ENCODE peak calls at places on chromosome 17, in ten cellular contexts. P is lung, A is cardiac fibroblast, C is Calu3, Q is esophagus muscularis mucosa, S is HFFc6, T is left ventricle myocardium inferior, K is fibroblast of pulmonary artery, E is nephron progenitor cell, X is BJ. F is an unnamed sample.

GRCh38 chr17:41717408-41718286 is 5.5 kb downstream of the GAST start:
- DNase-seq in T (no peak), C (no peak), S (peak; percentile 52), E (no peak), P (no peak), A (peak; percentile 55), K (peak; percentile 65), X (no peak), Q (no peak), F (no peak)

GRCh38 chr17:37017355-37017754 is 68.6 kb downstream of the AATF start:
- DNase-seq in X (no peak), T (no peak), E (no peak), Q (no peak), K (no peak), C (no peak), S (no peak), A (no peak), P (no peak), F (no peak)

GRCh38 chr17:74354123-74354522 is 7.5 kb downstream of the BTBD17 start:
- DNase-seq in S (no peak), Q (no peak), E (peak; percentile 85), C (peak; percentile 76), X (no peak), T (peak; percentile 45), K (no peak), A (no peak), P (no peak), F (no peak)

GRCh38 chr17:73791121-73791520 is 146.9 kb upstream of the SDK2 start:
- DNase-seq in T (no peak), K (no peak), C (no peak), Q (no peak), A (no peak), S (no peak), X (no peak), P (no peak), E (no peak), F (no peak)

GRCh38 chr17:41975099-41976083 is 8.8 kb downstream of the CNP start:
- DNase-seq in S (peak; percentile 27), Q (no peak), E (no peak), T (no peak), K (no peak), A (no peak), P (no peak), C (no peak), X (no peak), F (no peak)

GRCh38 chr17:28001149-28001548 is 41.3 kb upstream of the NLK start:
- DNase-seq in X (no peak), Q (no peak), T (no peak), E (no peak), S (no peak), P (no peak), A (no peak), K (no peak), C (no peak), F (no peak)

GRCh38 chr17:58786586-58787295 is 31.1 kb downstream of the PPM1E start:
- DNase-seq in A (peak; percentile 85), C (peak; percentile 10), S (peak; percentile 50), Q (no peak), K (peak; percentile 89), X (peak; percentile 31), E (no peak), T (no peak), P (no peak), F (peak; percentile 77)

GRCh38 chr17:44360144-44360533 is 3.5 kb downstream of the FAM171A2 start:
- DNase-seq in T (no peak), E (no peak), A (no peak), S (no peak), X (no peak), K (no peak), C (no peak), P (no peak), Q (no peak), F (no peak)

GRCh38 chr17:63402808-63403207 is 43.3 kb downstream of the CYB561 start:
- DNase-seq in C (no peak), P (no peak), E (no peak), X (no peak), S (no peak), T (no peak), Q (no peak), K (peak; percentile 81), A (peak; percentile 71), F (no peak)

GRCh38 chr17:2347805-2348685 is 10.7 kb downstream of the SGSM2 start:
- DNase-seq in K (peak; percentile 66), P (no peak), X (peak; percentile 74), A (peak; percentile 75), T (no peak), S (peak; percentile 88), E (peak; percentile 47), Q (no peak), C (peak; percentile 46), F (peak; percentile 53)

GRCh38 chr17:79722787-79723186 is 8.0 kb upstream of the ENPP7 start:
- DNase-seq in E (no peak), S (no peak), X (no peak), Q (no peak), C (no peak), A (no peak), P (no peak), T (no peak), K (no peak), F (no peak)

GRCh38 chr17:79720705-79721295 is 9.9 kb upstream of the ENPP7 start:
- DNase-seq in P (no peak), C (no peak), S (no peak), Q (no peak), K (no peak), E (no peak), A (no peak), T (no peak), X (no peak), F (no peak)

GRCh38 chr17:79716183-79716797 is 14.5 kb upstream of the ENPP7 start:
- DNase-seq in P (no peak), X (no peak), S (no peak), E (no peak), T (no peak), A (no peak), Q (no peak), C (no peak), K (no peak), F (no peak)

GRCh38 chr17:79721993-79722671 is 8.6 kb upstream of the ENPP7 start:
- DNase-seq in A (no peak), Q (no peak), E (no peak), X (no peak), K (no peak), S (peak; percentile 11), T (no peak), C (peak; percentile 49), P (no peak), F (no peak)
- TF ChIP-seq CTCF in A (no peak), Q (no peak), E (peak; percentile 48), X (no peak), K (peak; percentile 20), S (peak; percentile 48), T (no peak), C (peak; percentile 20), P (no peak), F (peak; percentile 47)

GRCh38 chr17:34527908-34528470 is 51.4 kb upstream of the TMEM132E start:
- DNase-seq in P (no peak), E (no peak), X (no peak), Q (no peak), T (no peak), S (no peak), K (no peak), C (no peak), A (no peak), F (no peak)
- TF ChIP-seq CTCF in P (no peak), E (no peak), X (no peak), Q (no peak), T (no peak), S (peak; percentile 36), K (no peak), C (no peak), A (no peak), F (peak; percentile 24)

DNA sequence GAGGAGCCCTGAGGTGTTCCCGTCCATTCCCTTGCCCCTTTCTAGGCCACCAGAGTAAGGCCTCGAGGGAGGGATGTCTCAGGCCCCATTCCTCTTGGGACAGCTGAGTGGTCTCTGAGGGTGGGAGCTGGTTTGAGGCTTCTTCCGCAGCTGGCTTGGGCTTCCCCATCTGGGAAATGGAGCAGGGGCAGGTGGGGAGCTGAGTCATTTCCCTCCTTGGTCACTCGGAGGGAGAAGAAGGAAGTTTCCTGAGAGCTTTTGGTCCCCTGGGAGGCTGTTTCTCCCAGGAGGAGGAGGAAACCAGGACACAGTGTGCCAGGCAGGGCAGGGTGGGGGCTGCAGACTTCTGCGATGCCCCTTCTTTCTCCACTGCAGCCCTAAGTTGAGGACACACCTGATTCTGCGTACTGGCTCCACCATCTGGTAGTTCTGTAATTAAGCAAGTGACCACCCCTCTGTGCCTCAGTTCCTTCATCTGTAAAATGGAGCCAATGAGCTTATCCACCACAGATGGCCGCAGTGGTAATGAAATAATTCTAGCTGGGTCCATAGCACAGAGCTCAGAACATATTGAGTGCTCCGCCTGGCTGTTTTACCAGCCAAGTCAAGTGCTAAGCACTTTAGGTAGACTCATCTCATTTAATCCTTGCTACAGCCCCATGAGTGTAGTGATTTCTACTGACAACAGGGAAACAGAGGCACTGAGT is 1.5 kb upstream of the KCNJ12 start:
- DNase-seq in C (no peak), K (no peak), T (no peak), A (peak; percentile 9), P (no peak), E (no peak), Q (no peak), S (no peak), X (no peak), F (no peak)
- TF ChIP-seq CTCF in C (no peak), K (no peak), T (peak; percentile 20), A (no peak), P (no peak), E (no peak), Q (no peak), S (no peak), X (no peak), F (peak; percentile 11)

DNA sequence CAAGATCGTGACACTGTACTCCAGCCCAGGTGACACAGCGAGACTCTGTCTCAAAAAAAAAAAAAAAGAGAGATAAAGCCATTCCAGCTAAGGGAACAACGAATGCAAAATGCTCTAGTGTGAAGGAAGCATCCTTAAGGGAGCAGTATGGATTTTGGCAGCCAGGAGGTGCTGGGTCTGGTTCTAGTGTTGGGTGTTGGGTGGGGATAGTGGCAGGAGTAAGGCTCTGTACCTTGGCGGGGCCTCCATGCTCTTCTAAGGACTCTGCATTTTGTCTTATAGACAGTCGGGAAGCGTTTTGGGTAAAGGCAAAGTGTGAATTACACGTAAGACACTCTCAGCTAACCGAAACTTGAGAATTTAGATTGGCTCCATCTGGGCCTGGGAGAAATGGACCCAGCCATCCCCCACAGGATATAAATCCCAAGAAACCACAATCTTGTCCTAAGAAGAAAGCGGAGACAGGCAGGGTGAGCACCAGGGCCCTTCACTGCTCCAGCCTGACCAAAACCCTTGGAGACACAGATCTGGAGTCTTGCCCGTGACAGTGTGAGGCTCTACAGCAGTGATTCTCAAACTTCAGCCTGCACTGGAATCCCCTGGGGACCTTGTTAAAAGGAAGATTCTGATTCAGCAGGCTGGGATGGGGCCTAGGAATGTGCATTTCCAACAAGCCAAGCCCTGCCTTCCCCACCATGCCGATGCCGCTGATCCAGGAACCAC is 33.1 kb upstream of the PHB1 start:
- DNase-seq in C (no peak), K (no peak), Q (no peak), A (peak; percentile 83), P (no peak), E (no peak), T (no peak), S (no peak), X (no peak), F (no peak)
- TF ChIP-seq CTCF in C (no peak), K (no peak), Q (no peak), A (peak; percentile 26), P (no peak), E (no peak), T (no peak), S (no peak), X (no peak), F (no peak)

F was measured in retinal pigment epithelial cell.